ENCODE peak calls at places on chromosome 21, in six cellular contexts. K is GM12891; U is HS-5; X is stimulated activated CD4-positive, alpha-beta T cell treated with anti-CD3 and anti-CD28 coated beads, Interleukin-12 subunit alpha, Interleukin-12 subunit beta, amount 100 ng/mL, for 4 hours; G is AG20443; V is mammary epithelial cell. W is an unnamed sample.

GRCh38 chr21:29114765-29115164 is 15.7 kb upstream of the MAP3K7CL start:
- DNase-seq in K (no peak), U (peak), X (no peak), G (peak), V (peak), W (peak)

GRCh38 chr21:41659791-41660560 is 106.9 kb downstream of the RIPK4 start:
- DNase-seq in K (no peak), U (no peak), X (no peak), G (no peak), V (no peak), W (no peak)

GRCh38 chr21:44742418-44743153 is 31.2 kb upstream of the TSPEAR start:
- DNase-seq in K (no peak), U (no peak), X (no peak), G (no peak), V (peak), W (no peak)

GRCh38 chr21:16084776-16085364 is 355.1 kb downstream of the USP25 start:
- DNase-seq in K (no peak), U (peak), X (no peak), G (peak), V (no peak), W (no peak)

GRCh38 chr21:28781602-28782274 is 210.9 kb downstream of the LTN1 start:
- DNase-seq in K (peak), U (no peak), X (no peak), G (peak), V (peak), W (no peak)

GRCh38 chr21:40208960-40209359 is 341.7 kb downstream of the PCP4 start:
- DNase-seq in K (no peak), U (no peak), X (no peak), G (no peak), V (no peak), W (no peak)

GRCh38 chr21:16554522-16554921 is 824.7 kb downstream of the USP25 start:
- DNase-seq in K (no peak), U (no peak), X (no peak), G (no peak), V (no peak), W (no peak)

GRCh38 chr21:45438391-45439145 is 33.6 kb downstream of the COL18A1 start:
- DNase-seq in K (no peak), U (no peak), X (no peak), G (no peak), V (no peak), W (no peak)

GRCh38 chr21:17250651-17251294 is 262.1 kb upstream of the CXADR start:
- DNase-seq in K (no peak), U (no peak), X (no peak), G (no peak), V (no peak), W (no peak)

GRCh38 chr21:46060596-46061061 is 37.3 kb upstream of the COL6A2 start:
- DNase-seq in K (no peak), U (peak), X (no peak), G (peak), V (peak), W (peak)

GRCh38 chr21:42655797-42656770 is 2.7 kb downstream of the PDE9A start:
- DNase-seq in K (no peak), U (no peak), X (no peak), G (no peak), V (peak), W (no peak)

GRCh38 chr21:27818847-27819246 is 852.0 kb upstream of the ADAMTS5 start:
- DNase-seq in K (no peak), U (no peak), X (no peak), G (no peak), V (peak), W (no peak)

GRCh38 chr21:38787461-38788274 is 18.1 kb upstream of the ETS2 start:
- DNase-seq in K (no peak), U (peak), X (no peak), G (no peak), V (peak), W (no peak)

GRCh38 chr21:41135715-41136114 is 32.2 kb upstream of the BACE2 start:
- DNase-seq in K (no peak), U (no peak), X (no peak), G (no peak), V (no peak), W (no peak)

GRCh38 chr21:43884012-43884860 is 19.2 kb downstream of the AGPAT3 start:
- DNase-seq in K (peak), U (no peak), X (no peak), G (no peak), V (peak), W (no peak)

W was measured in AG09319.